ENCODE peak calls at places on chromosomes 5 and 9, in six cellular contexts. One of them, this sample, is unnamed.

GRCh38 chr9:129006328-129007034 is 21.6 kb downstream of the SH3GLB2 start:
- DNase-seq in stomach: peak
- DNase-seq in breast epithelium: peak
- DNase-seq in prostate gland: peak
- DNase-seq in uterus: peak
- DNase-seq in tibial nerve: peak
- DNase-seq in this sample: peak

GRCh38 chr5:59209758-59210359 is 627.0 kb downstream of the RAB3C start:
- DNase-seq in stomach: no peak
- DNase-seq in breast epithelium: no peak
- DNase-seq in prostate gland: no peak
- DNase-seq in uterus: peak
- DNase-seq in tibial nerve: no peak
- DNase-seq in this sample: no peak

GRCh38 chr5:150075806-150076205 is 10.5 kb downstream of the CSF1R start:
- DNase-seq in stomach: peak
- DNase-seq in breast epithelium: no peak
- DNase-seq in prostate gland: no peak
- DNase-seq in uterus: no peak
- DNase-seq in tibial nerve: no peak
- DNase-seq in this sample: no peak

GRCh38 chr9:105063665-105064247 is 135.8 kb upstream of the ABCA1 start:
- DNase-seq in stomach: no peak
- DNase-seq in breast epithelium: no peak
- DNase-seq in prostate gland: no peak
- DNase-seq in uterus: peak
- DNase-seq in tibial nerve: no peak
- DNase-seq in this sample: peak

GRCh38 chr5:12840972-12841371 is 936.7 kb upstream of the CTNND2 start:
- DNase-seq in stomach: no peak
- DNase-seq in breast epithelium: no peak
- DNase-seq in prostate gland: no peak
- DNase-seq in uterus: no peak
- DNase-seq in tibial nerve: no peak
- DNase-seq in this sample: no peak

GRCh38 chr5:107950774-107951173 is 280.0 kb upstream of the EFNA5 start:
- DNase-seq in stomach: no peak
- DNase-seq in breast epithelium: no peak
- DNase-seq in prostate gland: no peak
- DNase-seq in uterus: no peak
- DNase-seq in tibial nerve: no peak
- DNase-seq in this sample: no peak

GRCh38 chr5:80653497-80653896 is 955 bp upstream of the MSH3 start:
- DNase-seq in stomach: no peak
- DNase-seq in breast epithelium: no peak
- DNase-seq in prostate gland: no peak
- DNase-seq in uterus: no peak
- DNase-seq in tibial nerve: no peak
- DNase-seq in this sample: no peak

GRCh38 chr9:74865177-74865576 is 22.5 kb downstream of the TRPM6 start:
- DNase-seq in stomach: no peak
- DNase-seq in breast epithelium: no peak
- DNase-seq in prostate gland: no peak
- DNase-seq in uterus: no peak
- DNase-seq in tibial nerve: no peak
- DNase-seq in this sample: no peak

GRCh38 chr5:128684951-128685350 is 146.9 kb upstream of the FBN2 start:
- DNase-seq in stomach: no peak
- DNase-seq in breast epithelium: no peak
- DNase-seq in prostate gland: no peak
- DNase-seq in uterus: no peak
- DNase-seq in tibial nerve: no peak
- DNase-seq in this sample: no peak

GRCh38 chr5:128791312-128791711 is 174.0 kb upstream of the SLC27A6 start:
- DNase-seq in stomach: no peak
- DNase-seq in breast epithelium: no peak
- DNase-seq in prostate gland: no peak
- DNase-seq in uterus: no peak
- DNase-seq in tibial nerve: no peak
- DNase-seq in this sample: no peak

GRCh38 chr5:62206150-62206829 is 99.7 kb upstream of the KIF2A start:
- DNase-seq in stomach: no peak
- DNase-seq in breast epithelium: no peak
- DNase-seq in prostate gland: no peak
- DNase-seq in uterus: no peak
- DNase-seq in tibial nerve: no peak
- DNase-seq in this sample: no peak

GRCh38 chr5:3929799-3930198 is 334.2 kb downstream of the IRX1 start:
- DNase-seq in stomach: no peak
- DNase-seq in breast epithelium: no peak
- DNase-seq in prostate gland: no peak
- DNase-seq in uterus: no peak
- DNase-seq in tibial nerve: no peak
- DNase-seq in this sample: no peak

GRCh38 chr9:15182003-15182695 is 124.9 kb downstream of the TTC39B start:
- DNase-seq in stomach: no peak
- DNase-seq in breast epithelium: no peak
- DNase-seq in prostate gland: no peak
- DNase-seq in uterus: no peak
- DNase-seq in tibial nerve: no peak
- DNase-seq in this sample: no peak

GRCh38 chr9:120875643-120875953 is 1.4 kb downstream of the PHF19 start:
- DNase-seq in stomach: no peak
- DNase-seq in breast epithelium: no peak
- DNase-seq in prostate gland: no peak
- DNase-seq in uterus: no peak
- DNase-seq in tibial nerve: no peak
- DNase-seq in this sample: no peak

GRCh38 chr9:120878188-120879130 is 1.5 kb upstream of the PHF19 start:
- DNase-seq in stomach: no peak
- DNase-seq in breast epithelium: no peak
- DNase-seq in prostate gland: no peak
- DNase-seq in uterus: no peak
- DNase-seq in tibial nerve: no peak
- DNase-seq in this sample: no peak

GRCh38 chr9:120875954-120876841 is 790 bp downstream of the PHF19 start:
- DNase-seq in stomach: peak
- DNase-seq in breast epithelium: peak
- DNase-seq in prostate gland: peak
- DNase-seq in uterus: peak
- DNase-seq in tibial nerve: peak
- DNase-seq in this sample: peak

GRCh38 chr9:120877276-120878034 is 467 bp upstream of the PHF19 start:
- DNase-seq in stomach: peak
- DNase-seq in breast epithelium: no peak
- DNase-seq in prostate gland: peak
- DNase-seq in uterus: peak
- DNase-seq in tibial nerve: no peak
- DNase-seq in this sample: peak

DNA sequence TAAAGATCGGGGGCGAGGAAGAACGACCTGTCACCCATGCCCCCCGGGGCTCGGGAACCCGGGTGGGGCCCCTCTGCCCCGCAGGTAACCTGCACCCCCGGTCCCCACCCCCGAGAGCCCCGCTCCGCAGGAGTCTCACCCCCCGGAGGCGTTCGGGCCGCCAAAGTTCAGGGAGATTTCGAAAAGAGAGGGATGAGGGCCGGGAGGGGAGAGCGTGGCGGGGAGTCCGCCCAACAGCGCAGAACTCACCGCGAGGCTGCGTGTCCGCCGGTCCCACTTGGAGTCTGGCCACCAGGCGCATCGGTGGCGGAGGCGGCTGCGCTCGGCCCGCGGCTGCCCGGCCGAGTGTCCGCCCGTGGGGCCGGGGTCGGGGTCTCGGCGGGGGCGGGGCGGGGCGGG is at the start of gene PHF19:
- DNase-seq in stomach: no peak
- DNase-seq in breast epithelium: no peak
- DNase-seq in prostate gland: no peak
- DNase-seq in uterus: peak
- DNase-seq in tibial nerve: no peak
- DNase-seq in this sample: no peak
- TF ChIP-seq POLR2A in stomach: no peak
- TF ChIP-seq POLR2A in breast epithelium: no peak
- TF ChIP-seq POLR2A in prostate gland: no peak
- TF ChIP-seq POLR2A in uterus: no peak
- TF ChIP-seq POLR2A in tibial nerve: no peak
- TF ChIP-seq POLR2A in this sample: no peak

DNA sequence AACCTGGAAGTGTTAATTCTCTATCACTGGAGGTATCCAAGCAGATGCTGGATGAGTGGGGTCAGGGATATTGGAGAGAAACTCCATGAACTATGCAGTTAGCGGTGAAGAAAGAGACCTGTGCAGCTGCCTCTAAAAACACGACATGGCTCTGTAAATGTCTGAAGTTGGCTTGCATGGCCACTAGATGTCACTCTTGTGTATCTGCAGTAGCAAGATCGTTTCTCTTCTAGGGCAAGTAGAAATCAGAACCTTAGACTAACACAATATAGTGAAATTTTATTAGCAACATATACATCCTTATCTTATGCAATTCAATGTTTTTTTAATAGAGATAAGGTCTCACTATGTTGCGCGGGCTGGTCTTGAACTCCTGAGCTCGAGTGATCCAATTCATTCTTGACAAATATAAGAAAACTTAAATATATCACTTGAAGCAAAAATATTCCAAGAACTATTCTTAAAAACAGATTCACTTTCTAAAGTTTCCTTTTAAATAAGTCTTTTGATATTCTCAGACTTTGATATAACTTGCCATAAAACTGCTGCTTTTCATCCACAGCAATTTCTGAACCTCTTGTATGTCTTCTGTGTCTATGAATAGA is 2.9 kb downstream of the OR2S2 start:
- DNase-seq in stomach: peak
- DNase-seq in breast epithelium: no peak
- DNase-seq in prostate gland: peak
- DNase-seq in uterus: peak
- DNase-seq in tibial nerve: no peak
- DNase-seq in this sample: peak
- TF ChIP-seq POLR2A in stomach: no peak
- TF ChIP-seq POLR2A in breast epithelium: no peak
- TF ChIP-seq POLR2A in prostate gland: no peak
- TF ChIP-seq POLR2A in uterus: no peak
- TF ChIP-seq POLR2A in tibial nerve: no peak
- TF ChIP-seq POLR2A in this sample: no peak

GRCh38 chr9:37953775-37954437 is 50.0 kb upstream of the SLC25A51 start:
- DNase-seq in stomach: no peak
- DNase-seq in breast epithelium: no peak
- DNase-seq in prostate gland: no peak
- DNase-seq in uterus: peak
- DNase-seq in tibial nerve: no peak
- DNase-seq in this sample: no peak
- TF ChIP-seq POLR2A in stomach: no peak
- TF ChIP-seq POLR2A in breast epithelium: no peak
- TF ChIP-seq POLR2A in prostate gland: no peak
- TF ChIP-seq POLR2A in uterus: no peak
- TF ChIP-seq POLR2A in tibial nerve: no peak
- TF ChIP-seq POLR2A in this sample: no peak

GRCh38 chr9:110156416-110156815 is 51.5 kb downstream of the C9orf152 start:
- DNase-seq in stomach: no peak
- DNase-seq in breast epithelium: no peak
- DNase-seq in prostate gland: no peak
- DNase-seq in uterus: no peak
- DNase-seq in tibial nerve: no peak
- DNase-seq in this sample: no peak
- TF ChIP-seq POLR2A in stomach: no peak
- TF ChIP-seq POLR2A in breast epithelium: no peak
- TF ChIP-seq POLR2A in prostate gland: no peak
- TF ChIP-seq POLR2A in uterus: no peak
- TF ChIP-seq POLR2A in tibial nerve: no peak
- TF ChIP-seq POLR2A in this sample: no peak

DNA sequence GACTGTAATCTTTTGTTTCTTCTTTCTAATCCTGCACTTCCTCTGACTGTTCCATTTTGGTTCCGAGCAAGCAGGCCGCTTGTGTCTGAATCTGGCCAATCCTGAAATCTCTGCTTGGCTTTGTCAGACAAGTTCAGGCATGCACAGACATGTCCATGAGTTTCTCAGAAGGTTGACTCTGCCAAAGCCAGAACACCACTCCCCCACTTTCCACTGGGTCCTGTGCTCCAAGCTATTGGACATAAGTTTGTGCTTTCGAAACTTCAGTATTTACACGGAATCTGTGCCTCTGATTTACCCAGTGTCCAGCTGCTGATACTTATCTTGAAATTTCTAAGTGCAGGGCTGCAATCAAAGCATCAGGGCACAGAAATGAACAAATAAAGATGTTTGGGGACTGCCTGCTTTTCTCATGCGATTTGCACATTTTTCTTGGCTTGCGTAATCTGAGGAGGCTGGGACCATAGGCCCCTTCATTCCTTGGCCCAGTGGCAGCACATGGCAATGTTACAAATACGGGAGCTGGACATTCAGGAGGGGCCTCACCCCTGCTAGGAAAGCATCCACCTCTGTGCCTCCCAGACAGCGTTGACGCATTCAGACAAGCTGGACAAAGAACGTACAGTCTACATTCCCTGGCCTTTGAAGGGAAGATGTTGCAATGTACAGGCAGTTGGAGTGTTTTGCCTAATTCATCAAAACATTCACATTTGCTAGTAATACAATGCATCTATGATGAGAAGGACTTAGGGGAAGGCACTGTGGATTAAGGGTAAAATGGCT is 209.2 kb upstream of the PAPPA start:
- DNase-seq in stomach: peak
- DNase-seq in breast epithelium: peak
- DNase-seq in prostate gland: peak
- DNase-seq in uterus: peak
- DNase-seq in tibial nerve: peak
- DNase-seq in this sample: peak
- TF ChIP-seq POLR2A in stomach: no peak
- TF ChIP-seq POLR2A in breast epithelium: no peak
- TF ChIP-seq POLR2A in prostate gland: no peak
- TF ChIP-seq POLR2A in uterus: no peak
- TF ChIP-seq POLR2A in tibial nerve: no peak
- TF ChIP-seq POLR2A in this sample: no peak

GRCh38 chr9:132894343-132894742 is 15.6 kb downstream of the SPACA9 start:
- DNase-seq in stomach: peak
- DNase-seq in breast epithelium: no peak
- DNase-seq in prostate gland: peak
- DNase-seq in uterus: no peak
- DNase-seq in tibial nerve: no peak
- DNase-seq in this sample: no peak
- TF ChIP-seq POLR2A in stomach: no peak
- TF ChIP-seq POLR2A in breast epithelium: no peak
- TF ChIP-seq POLR2A in prostate gland: no peak
- TF ChIP-seq POLR2A in uterus: no peak
- TF ChIP-seq POLR2A in tibial nerve: no peak
- TF ChIP-seq POLR2A in this sample: no peak

This sample was measured in body of pancreas.